ENCODE peak calls at places on chromosomes 2 and 18, in ten cellular contexts. L, N, U, R, K, M, P, V, B and J are unnamed samples.

GRCh38 chr2:96890726-96891385 is 21.0 kb upstream of the SEMA4C start:
- DNase-seq in V (no peak), R (no peak), M (no peak), P (no peak), N (no peak), B (no peak), U (no peak), K (no peak), L (no peak), J (no peak)

GRCh38 chr2:219552382-219553167 is 8.7 kb downstream of the TMEM198 start:
- DNase-seq in M (peak), U (peak), K (peak), V (no peak), P (peak), L (peak), R (peak), N (peak), B (peak), J (peak)

GRCh38 chr2:223537669-223538601 is 64.2 kb downstream of the SCG2 start:
- DNase-seq in M (no peak), B (no peak), L (no peak), U (peak), P (no peak), R (no peak), N (no peak), K (no peak), V (no peak), J (no peak)

GRCh38 chr2:181290182-181290581 is 167.0 kb upstream of the ITGA4 start:
- DNase-seq in V (no peak), M (no peak), R (no peak), K (no peak), B (no peak), L (no peak), P (no peak), U (no peak), N (no peak), J (no peak)

GRCh38 chr2:120245520-120245835 is 7.2 kb upstream of the RALB start:
- DNase-seq in K (no peak), P (no peak), R (no peak), M (no peak), B (no peak), U (peak), N (no peak), V (no peak), L (no peak), J (no peak)

GRCh38 chr18:24075731-24076130 is 61.2 kb downstream of the TTC39C start:
- DNase-seq in B (no peak), U (no peak), L (peak), K (no peak), P (no peak), M (no peak), N (no peak), V (no peak), R (no peak), J (no peak)

GRCh38 chr2:168599738-168600137 is 143.7 kb downstream of the CERS6 start:
- DNase-seq in V (no peak), K (no peak), P (no peak), U (no peak), L (peak), M (no peak), B (no peak), N (no peak), R (no peak), J (no peak)

GRCh38 chr2:88239781-88240180 is 69.6 kb downstream of the THNSL2 start:
- DNase-seq in L (no peak), K (no peak), R (no peak), B (peak), M (no peak), V (no peak), N (no peak), P (no peak), U (no peak), J (no peak)

GRCh38 chr2:128425731-128426620 is 107.3 kb upstream of the HS6ST1 start:
- DNase-seq in P (no peak), N (no peak), K (no peak), B (no peak), M (peak), V (no peak), R (peak), L (peak), U (no peak), J (no peak)

GRCh38 chr2:111944536-111945210 is 46.3 kb downstream of the MERTK start:
- DNase-seq in N (no peak), L (no peak), U (no peak), B (peak), R (no peak), K (no peak), M (no peak), P (no peak), V (no peak), J (no peak)

GRCh38 chr18:12373032-12373770 is 3.8 kb downstream of the AFG3L2 start:
- DNase-seq in K (no peak), B (no peak), P (no peak), N (no peak), U (no peak), R (no peak), V (no peak), M (no peak), L (no peak), J (no peak)

GRCh38 chr2:3290655-3291054 is 87.0 kb downstream of the EIPR1 start:
- DNase-seq in K (no peak), R (no peak), P (no peak), U (no peak), L (no peak), V (no peak), B (no peak), M (no peak), N (no peak), J (no peak)

GRCh38 chr2:207401338-207401737 is 128.4 kb upstream of the CREB1 start:
- DNase-seq in P (no peak), B (no peak), M (no peak), V (no peak), N (no peak), R (no peak), U (no peak), L (no peak), K (no peak), J (no peak)

GRCh38 chr18:30093376-30093775 is 949.2 kb downstream of the DSC3 start:
- DNase-seq in V (no peak), R (no peak), U (no peak), P (no peak), K (no peak), L (peak), N (no peak), M (no peak), B (no peak), J (no peak)